ENCODE peak calls at places on chromosome 10, in five cellular contexts. X, D, N, E and C are unnamed samples.

GRCh38 chr10:17981766-17982380 is 30.2 kb downstream of the SLC39A12 start:
- DNase-seq in X (no peak), D (no peak), N (no peak), E (peak; percentile 68), C (no peak)

GRCh38 chr10:6208781-6209235 is 6.1 kb downstream of the PFKFB3 start:
- DNase-seq in X (no peak), D (no peak), N (no peak), E (no peak), C (no peak)

GRCh38 chr10:57628592-57629284 is 639.0 kb downstream of the IPMK start:
- DNase-seq in X (no peak), D (no peak), N (no peak), E (no peak), C (peak; percentile 44)

GRCh38 chr10:116721991-116722392 is 20.4 kb downstream of the HSPA12A start:
- DNase-seq in X (no peak), D (no peak), N (no peak), E (peak; percentile 81), C (no peak)

GRCh38 chr10:33365871-33366411 is 31.5 kb upstream of the NRP1 start:
- DNase-seq in X (peak; percentile 15), D (no peak), N (no peak), E (peak; percentile 92), C (no peak)

GRCh38 chr10:102580230-102580629 is 64.0 kb upstream of the TRIM8 start:
- DNase-seq in X (no peak), D (no peak), N (no peak), E (peak; percentile 72), C (no peak)

GRCh38 chr10:74332398-74332797 is 181.4 kb downstream of the ADK start:
- DNase-seq in X (no peak), D (no peak), N (no peak), E (no peak), C (no peak)

GRCh38 chr10:102935510-102935909 is 17.4 kb downstream of the CNNM2 start:
- DNase-seq in X (peak; percentile 17), D (no peak), N (no peak), E (no peak), C (no peak)

GRCh38 chr10:44696496-44696895 is 214.6 kb upstream of the TMEM72 start:
- DNase-seq in X (no peak), D (no peak), N (no peak), E (peak; percentile 69), C (no peak)

GRCh38 chr10:30431435-30431911 is 2.5 kb upstream of the MAP3K8 start:
- DNase-seq in X (no peak), D (peak; percentile 76), N (no peak), E (no peak), C (no peak)

GRCh38 chr10:43693602-43694001 is 44.9 kb upstream of the ZNF32 start:
- DNase-seq in X (no peak), D (no peak), N (no peak), E (no peak), C (no peak)

GRCh38 chr10:47257396-47258120 is 42.4 kb upstream of the GDF10 start:
- DNase-seq in X (peak; percentile 34), D (no peak), N (no peak), E (peak; percentile 71), C (no peak)

GRCh38 chr10:97022616-97023015 is 163.1 kb downstream of the SLIT1 start:
- DNase-seq in X (no peak), D (no peak), N (no peak), E (no peak), C (no peak)

GRCh38 chr10:11210211-11210922 is 192.7 kb downstream of the CELF2 start:
- DNase-seq in X (no peak), D (no peak), N (peak; percentile 22), E (no peak), C (no peak)

GRCh38 chr10:93193886-93194285 is 120.2 kb downstream of the CYP26A1 start:
- DNase-seq in X (no peak), D (no peak), N (no peak), E (no peak), C (no peak)

GRCh38 chr10:117503170-117503885 is 39.2 kb upstream of the EMX2 start:
- DNase-seq in X (no peak), D (no peak), N (no peak), E (no peak), C (peak; percentile 32)

GRCh38 chr10:43685744-43686143 is 37.1 kb upstream of the ZNF32 start:
- DNase-seq in X (no peak), D (no peak), N (no peak), E (no peak), C (no peak)